ENCODE peak calls at places on chromosome 19, in five cellular contexts. X is thoracic aorta, D is ovary, G is OCI-LY7, W is Peyer's patch. N is an unnamed sample. For H3K9me3, the result is how much of the 10 kb centered on the place peaks cover.

GRCh38 chr19:42129399-42130253 is 2.6 kb downstream of the POU2F2 start:
- DNase-seq in D (no peak), X (no peak), G (peak), W (peak), N (no peak)

GRCh38 chr19:58563034-58563573 is 4.7 kb upstream of the UBE2M start:
- DNase-seq in X (no peak), W (no peak), D (no peak), G (peak), N (no peak)

GRCh38 chr19:3509566-3509989 is 3.5 kb downstream of the FZR1 start:
- DNase-seq in W (no peak), D (no peak), X (no peak), G (no peak), N (no peak)

GRCh38 chr19:33199441-33200265 is 5.5 kb downstream of the LRP3 start:
- DNase-seq in X (no peak), W (no peak), G (no peak), D (no peak), N (no peak)

GRCh38 chr19:41563847-41564514 is 12.0 kb upstream of the CEACAM21 start:
- DNase-seq in X (no peak), W (no peak), D (no peak), G (no peak), N (no peak)

GRCh38 chr19:50831026-50831396 is 2.4 kb downstream of the KLK15 start:
- DNase-seq in X (no peak), W (no peak), D (no peak), G (no peak), N (no peak)

GRCh38 chr19:54523403-54523802 is 20.8 kb downstream of the LAIR2 start:
- DNase-seq in G (no peak), D (no peak), W (no peak), X (no peak), N (peak)

GRCh38 chr19:42075616-42076374 is at the start of gene ZNF574:
- DNase-seq in X (peak), W (peak), G (peak), D (peak), N (peak)

GRCh38 chr19:3868770-3869456 is at the start of gene ZFR2:
- DNase-seq in D (no peak), X (no peak), W (no peak), G (peak), N (no peak)

GRCh38 chr19:49497790-49498106 is 1.5 kb downstream of the RPS11 start:
- DNase-seq in D (peak), G (no peak), X (no peak), W (no peak), N (no peak)

GRCh38 chr19:30909216-30909615 is 440.0 kb downstream of the TSHZ3 start:
- DNase-seq in G (no peak), W (no peak), X (no peak), D (no peak), N (no peak)

GRCh38 chr19:50551713-50552187 is 16.5 kb downstream of the LRRC4B start:
- DNase-seq in W (no peak), G (no peak), X (no peak), D (no peak), N (no peak)

GRCh38 chr19:37941820-37942515 is 35.0 kb downstream of the SIPA1L3 start:
- DNase-seq in D (no peak), G (no peak), W (no peak), X (no peak), N (no peak)

GRCh38 chr19:53772943-53773342 is 51.2 kb downstream of the NLRP12 start:
- DNase-seq in W (peak), G (peak), X (peak), D (peak), N (peak)

GRCh38 chr19:55344444-55344843 is 4.8 kb downstream of the KMT5C start:
- DNase-seq in X (no peak), W (no peak), D (no peak), G (no peak), N (no peak)

GRCh38 chr19:32864318-32865007 is 5.1 kb downstream of the SLC7A9 start:
- DNase-seq in G (no peak), D (no peak), X (no peak), W (no peak), N (no peak)

GRCh38 chr19:38898788-38899446 is 501 bp downstream of the SIRT2 start:
- DNase-seq in D (no peak), G (peak), W (no peak), X (no peak), N (no peak)

GRCh38 chr19:4304509-4305252 is at the start of gene FSD1:
- DNase-seq in W (peak), G (peak), D (no peak), X (no peak), N (no peak)

GRCh38 chr19:39038098-39038497 is 5.7 kb upstream of the FBXO27 start:
- DNase-seq in D (no peak), X (no peak), G (no peak), W (no peak), N (no peak)

GRCh38 chr19:1355258-1355973 is 28.3 kb upstream of the NDUFS7 start:
- DNase-seq in D (no peak), G (peak), W (no peak), X (no peak), N (no peak)

GRCh38 chr19:38769635-38770211 is 3.6 kb downstream of the LGALS7 start:
- DNase-seq in G (peak), W (peak), X (peak), D (peak), N (no peak)

GRCh38 chr19:8545743-8546142 is 31.5 kb downstream of the MYO1F start:
- DNase-seq in D (no peak), X (no peak), W (no peak), G (no peak), N (no peak)

GRCh38 chr19:18486746-18487145 is 35.1 kb downstream of the ELL start:
- DNase-seq in X (no peak), W (no peak), G (no peak), D (no peak), N (no peak)

GRCh38 chr19:13132471-13133166 is 14.6 kb downstream of the NACC1 start:
- DNase-seq in X (no peak), G (no peak), W (no peak), D (no peak), N (no peak)

GRCh38 chr19:15508035-15508710 is at the start of gene CYP4F22:
- DNase-seq in G (no peak), X (no peak), W (no peak), D (no peak), N (no peak)
- H3K9me3 ChIP-seq in G (under half), X (under half), W (under half), D (under half), N (under half)

DNA sequence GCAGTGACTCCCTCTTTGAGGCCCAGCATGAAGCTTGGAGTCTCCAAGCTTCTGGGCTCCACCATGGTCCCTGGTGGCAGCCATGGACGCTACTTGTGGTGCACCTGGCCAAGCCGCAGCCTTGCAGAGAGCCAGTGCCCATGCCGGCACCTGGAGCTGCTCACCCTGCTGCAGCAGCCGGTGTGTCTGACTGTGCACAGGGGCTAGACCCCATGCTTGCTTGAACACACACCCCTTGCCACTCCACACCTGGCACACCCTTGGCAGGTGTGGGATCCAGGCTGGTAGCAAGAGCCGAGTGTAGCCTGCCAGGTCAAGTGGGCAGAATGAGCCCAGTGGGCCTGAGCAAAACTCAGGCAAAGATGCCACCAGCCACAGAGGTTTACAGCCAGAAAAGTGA is 18.6 kb upstream of the MLLT1 start:
- DNase-seq in W (no peak), G (no peak), X (no peak), D (no peak), N (no peak)
- H3K9me3 ChIP-seq in W (under half), G (under half), X (under half), D (under half), N (under half)

DNA sequence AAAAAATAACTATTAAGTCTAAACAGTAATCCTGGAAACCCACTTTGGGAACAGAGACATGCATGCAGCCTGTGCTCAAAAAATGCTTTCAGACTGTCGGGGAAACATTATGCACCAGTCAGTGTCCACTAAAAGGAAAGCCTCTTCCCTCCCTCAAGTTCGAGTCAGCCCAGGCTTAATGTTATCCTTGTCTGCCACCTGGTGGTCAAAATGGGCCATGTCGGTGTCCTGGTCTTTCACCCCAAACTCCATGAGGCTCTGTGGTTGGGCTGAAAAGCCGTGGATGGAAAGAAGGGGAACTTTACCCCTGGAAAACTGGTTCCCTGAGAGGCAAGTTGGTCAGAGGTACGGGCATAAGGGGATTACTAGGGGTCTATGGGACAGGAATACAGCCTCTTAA is 88.4 kb upstream of the ZNF492 start:
- DNase-seq in D (peak), G (peak), X (no peak), W (no peak), N (no peak)
- H3K9me3 ChIP-seq in D (under half), G (under half), X (under half), W (under half), N (under half)

GRCh38 chr19:47086280-47086679 is 27.3 kb downstream of the ZC3H4 start:
- DNase-seq in X (no peak), G (no peak), W (no peak), D (no peak), N (no peak)
- H3K9me3 ChIP-seq in X (under half), G (under half), W (under half), D (under half), N (under half)

GRCh38 chr19:16618248-16618647 is 9.8 kb downstream of the MED26 start:
- DNase-seq in W (no peak), X (no peak), D (no peak), G (peak), N (no peak)

GRCh38 chr19:16621165-16621800 is 6.7 kb downstream of the MED26 start:
- DNase-seq in G (no peak), X (no peak), D (no peak), W (no peak), N (no peak)

GRCh38 chr19:16619456-16619855 is 8.5 kb downstream of the MED26 start:
- DNase-seq in W (no peak), X (no peak), D (no peak), G (no peak), N (no peak)

GRCh38 chr19:16620018-16620417 is 8.0 kb downstream of the MED26 start:
- DNase-seq in W (no peak), G (no peak), D (no peak), X (no peak), N (no peak)

GRCh38 chr19:16620584-16620983 is 7.4 kb downstream of the MED26 start:
- DNase-seq in D (no peak), X (no peak), W (no peak), G (no peak), N (no peak)
- H3K9me3 ChIP-seq in D (under half), X (under half), W (under half), G (under half), N (under half)

GRCh38 chr19:21902596-21902995 is 66.6 kb upstream of the ZNF43 start:
- DNase-seq in D (no peak), G (no peak), X (no peak), W (no peak), N (no peak)
- H3K9me3 ChIP-seq in D (under half), G (under half), X (under half), W (under half), N (under half)

GRCh38 chr19:36796714-36796999 is 24.1 kb upstream of the ZNF850 start:
- DNase-seq in G (no peak), D (no peak), W (no peak), X (no peak), N (no peak)

GRCh38 chr19:36797786-36798108 is 25.1 kb upstream of the ZNF850 start:
- DNase-seq in X (no peak), G (no peak), W (no peak), D (no peak), N (no peak)
- H3K9me3 ChIP-seq in X (under half), G (under half), W (under half), D (under half), N (under half)